ENCODE peak calls at places on chromosome 17, in six cellular contexts. K is colonic mucosa, P is spleen, I is ascending aorta, L is neural crest cell, E is choroid plexus epithelial cell. O is an unnamed sample.

GRCh38 chr17:17590883-17591407 is 563 bp downstream of the PEMT start:
- DNase-seq in K (no peak), P (peak), I (no peak), L (peak), E (no peak), O (no peak)

GRCh38 chr17:60354223-60354622 is 37.7 kb downstream of the USP32 start:
- DNase-seq in K (no peak), P (no peak), I (no peak), L (no peak), E (peak), O (no peak)

GRCh38 chr17:82007495-82008257 is 15.0 kb downstream of the CENPX start:
- DNase-seq in K (no peak), P (no peak), I (no peak), L (no peak), E (no peak), O (no peak)

GRCh38 chr17:9079461-9080103 is 58.3 kb downstream of the NTN1 start:
- DNase-seq in K (no peak), P (no peak), I (no peak), L (no peak), E (no peak), O (peak)

GRCh38 chr17:14301761-14302401 is 1.0 kb downstream of the HS3ST3B1 start:
- DNase-seq in K (peak), P (peak), I (peak), L (no peak), E (peak), O (peak)

GRCh38 chr17:63545302-63545928 is 4.9 kb upstream of the DCAF7 start:
- DNase-seq in K (no peak), P (no peak), I (no peak), L (no peak), E (no peak), O (no peak)

GRCh38 chr17:2723997-2724782 is 12.6 kb upstream of the CLUH start:
- DNase-seq in K (peak), P (no peak), I (no peak), L (no peak), E (no peak), O (peak)

GRCh38 chr17:80468222-80468621 is 8.2 kb downstream of the NPTX1 start:
- DNase-seq in K (no peak), P (no peak), I (no peak), L (no peak), E (no peak), O (no peak)

GRCh38 chr17:4582691-4583090 is 1.6 kb upstream of the SMTNL2 start:
- DNase-seq in K (no peak), P (peak), I (no peak), L (no peak), E (no peak), O (no peak)

GRCh38 chr17:34519286-34519685 is 60.1 kb upstream of the TMEM132E start:
- DNase-seq in K (no peak), P (no peak), I (no peak), L (peak), E (peak), O (peak)
- TF ChIP-seq CTCF in K (no peak), P (peak), I (peak), L (peak), E (peak), O (peak)

GRCh38 chr17:10352866-10353265 is 19.9 kb downstream of the MYH13 start:
- DNase-seq in K (no peak), P (no peak), I (no peak), L (no peak), E (no peak), O (no peak)

GRCh38 chr17:10360578-10360977 is 12.2 kb downstream of the MYH13 start:
- DNase-seq in K (no peak), P (no peak), I (no peak), L (no peak), E (no peak), O (no peak)

DNA sequence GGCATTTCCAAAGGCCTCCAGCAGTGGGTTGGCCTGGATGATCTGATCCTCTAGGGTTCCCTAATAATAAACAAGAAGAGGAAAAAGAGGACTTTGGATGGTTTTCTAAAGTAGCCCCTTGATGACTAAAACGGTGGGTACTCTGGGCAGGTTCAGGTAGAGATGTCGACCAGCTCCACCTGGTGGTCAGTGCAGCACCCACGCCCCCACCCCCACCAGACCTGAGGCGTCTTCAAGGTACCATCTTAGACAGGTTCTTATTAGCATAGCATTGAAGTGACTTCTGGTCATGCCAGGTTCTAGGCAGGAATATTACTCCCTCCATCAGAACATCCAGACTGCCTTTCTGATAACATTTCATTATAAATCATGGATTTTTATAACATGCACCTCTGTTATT is 15.0 kb downstream of the MYH13 start:
- DNase-seq in K (no peak), P (no peak), I (no peak), L (no peak), E (no peak), O (peak)
- TF ChIP-seq CTCF in K (no peak), P (peak), I (peak), L (peak), E (peak), O (peak)

GRCh38 chr17:7818746-7819645 is 15.0 kb upstream of the KDM6B start:
- DNase-seq in K (no peak), P (peak), I (no peak), L (no peak), E (peak), O (no peak)
- TF ChIP-seq CTCF in K (no peak), P (no peak), I (no peak), L (no peak), E (no peak), O (no peak)

GRCh38 chr17:43627657-43628650 is 33.8 kb downstream of the MEOX1 start:
- DNase-seq in K (no peak), P (no peak), I (no peak), L (no peak), E (peak), O (no peak)
- TF ChIP-seq CTCF in K (no peak), P (no peak), I (no peak), L (no peak), E (peak), O (no peak)

O was measured in endothelial cell.